ENCODE peak calls at places on chromosomes 4 and X, in seven cellular contexts. O is CD4-positive, alpha-beta T cell; H is heart right ventricle; F is omental fat pad; T is AG09309; B is Calu3; W is PC-9. N is an unnamed sample.
A peak's percentile ranks its signal among the peaks of the same experiment; 100 is the strongest.

GRCh38 chr4:108774809-108775530 is 12.1 kb upstream of the ETNPPL start:
- DNase-seq in H (peak; percentile 57), F (no peak), B (peak; percentile 17), T (no peak), O (no peak), W (no peak), N (no peak)

GRCh38 chrX:17374619-17375360 is at the start of gene NHS:
- DNase-seq in F (no peak), W (peak; percentile 51), T (peak; percentile 20), O (no peak), B (peak; percentile 84), H (peak; percentile 56), N (no peak)

GRCh38 chr4:86816463-86817107 is 32.6 kb downstream of the SLC10A6 start:
- DNase-seq in W (no peak), B (no peak), F (no peak), T (peak; percentile 63), O (no peak), H (peak; percentile 13), N (no peak)

GRCh38 chr4:18318682-18319410 is 297.3 kb upstream of the LCORL start:
- DNase-seq in T (no peak), W (no peak), O (no peak), F (no peak), H (peak; percentile 42), B (no peak), N (no peak)

GRCh38 chrX:148542481-148543255 is 42.3 kb downstream of the AFF2 start:
- DNase-seq in O (no peak), T (no peak), F (no peak), W (no peak), H (no peak), B (no peak), N (no peak)

GRCh38 chr4:37948542-37948941 is 11.7 kb upstream of the PTTG2 start:
- DNase-seq in F (no peak), T (no peak), W (no peak), O (no peak), B (no peak), H (no peak), N (no peak)

GRCh38 chr4:36332023-36332781 is 50.8 kb downstream of the DTHD1 start:
- DNase-seq in H (no peak), F (no peak), T (no peak), B (no peak), O (no peak), W (no peak), N (no peak)

GRCh38 chr4:48767055-48767454 is 13.0 kb downstream of the FRYL start:
- DNase-seq in O (no peak), W (no peak), H (no peak), T (no peak), F (no peak), B (no peak), N (no peak)

GRCh38 chrX:4925911-4926310 is 1212.5 kb upstream of the PRKX start:
- DNase-seq in H (no peak), O (no peak), T (no peak), F (no peak), B (no peak), W (no peak), N (no peak)

GRCh38 chr4:68907788-68908700 is 43.6 kb downstream of the UGT2A3 start:
- DNase-seq in B (no peak), F (no peak), H (no peak), T (no peak), O (no peak), W (no peak), N (no peak)

GRCh38 chr4:77595361-77595973 is 10.2 kb upstream of the CXCL13 start:
- DNase-seq in F (no peak), W (no peak), H (no peak), T (no peak), B (no peak), O (no peak), N (no peak)

GRCh38 chr4:16745887-16746286 is 152.6 kb downstream of the LDB2 start:
- DNase-seq in F (no peak), B (no peak), H (no peak), O (no peak), T (no peak), W (no peak), N (no peak)

GRCh38 chr4:108049406-108049805 is 59.7 kb downstream of the HADH start:
- DNase-seq in F (no peak), W (no peak), T (no peak), O (no peak), B (no peak), H (no peak), N (no peak)

GRCh38 chr4:102564399-102564921 is 63.3 kb downstream of the NFKB1 start:
- DNase-seq in H (no peak), B (no peak), T (peak; percentile 13), O (no peak), F (no peak), W (no peak), N (no peak)

GRCh38 chr4:35526456-35526855 is 717.9 kb downstream of the ARAP2 start:
- DNase-seq in W (no peak), T (no peak), H (no peak), F (no peak), B (no peak), O (no peak), N (no peak)

GRCh38 chr4:44522761-44523445 is 74.3 kb upstream of the KCTD8 start:
- DNase-seq in O (no peak), B (no peak), H (no peak), W (no peak), F (no peak), T (no peak), N (no peak)

GRCh38 chrX:52078133-52078532 is 9.2 kb upstream of the MAGED4B start:
- DNase-seq in T (no peak), O (no peak), F (no peak), W (no peak), B (no peak), H (no peak), N (no peak)

GRCh38 chr4:78774395-78774794 is 1.8 kb upstream of the BMP2K start:
- DNase-seq in B (no peak), F (no peak), H (no peak), W (no peak), T (no peak), O (no peak), N (no peak)

GRCh38 chr4:76850010-76850441 is 47.9 kb downstream of the SOWAHB start:
- DNase-seq in W (peak; percentile 95), B (peak; percentile 39), T (peak; percentile 87), O (no peak), H (no peak), F (no peak), N (no peak)

GRCh38 chrX:10006086-10006485 is 38.9 kb downstream of the CLDN34 start:
- DNase-seq in O (no peak), H (no peak), F (no peak), T (no peak), B (no peak), W (no peak), N (no peak)

GRCh38 chr4:75490155-75490554 is 24.0 kb downstream of the RCHY1 start:
- DNase-seq in W (no peak), O (no peak), T (no peak), F (no peak), H (no peak), B (no peak), N (no peak)

DNA sequence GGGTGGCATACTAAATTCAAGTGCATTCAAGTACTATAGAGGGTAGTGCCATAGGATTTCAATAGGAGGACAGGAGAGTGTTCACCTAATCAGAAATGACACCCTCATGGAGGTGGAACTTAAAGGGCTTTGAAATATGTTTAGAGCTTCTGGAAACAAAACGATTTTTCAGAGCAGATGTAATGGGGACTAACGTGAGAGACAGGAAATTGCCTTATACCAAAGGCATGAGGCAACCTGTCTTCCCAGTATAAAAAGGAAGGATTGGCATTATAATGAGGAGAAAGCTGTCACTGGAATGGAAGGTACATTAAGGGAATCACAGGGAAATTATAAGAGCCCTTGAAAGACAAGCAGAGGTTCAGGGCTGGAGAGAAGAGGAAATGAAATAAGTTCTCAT is 116.3 kb upstream of the PNPLA4 start:
- DNase-seq in B (no peak), O (no peak), T (no peak), H (no peak), W (no peak), F (no peak), N (no peak)
- TF ChIP-seq CTCF in B (no peak), O (no peak), T (no peak), H (no peak), W (no peak), F (no peak), N (no peak)

GRCh38 chr4:28225005-28225404 is 1364.4 kb downstream of the STIM2 start:
- DNase-seq in T (peak; percentile 14), O (no peak), F (no peak), W (no peak), B (no peak), H (no peak), N (no peak)
- TF ChIP-seq CTCF in T (peak; percentile 51), O (no peak), F (no peak), W (peak; percentile 54), B (no peak), H (no peak), N (no peak)

DNA sequence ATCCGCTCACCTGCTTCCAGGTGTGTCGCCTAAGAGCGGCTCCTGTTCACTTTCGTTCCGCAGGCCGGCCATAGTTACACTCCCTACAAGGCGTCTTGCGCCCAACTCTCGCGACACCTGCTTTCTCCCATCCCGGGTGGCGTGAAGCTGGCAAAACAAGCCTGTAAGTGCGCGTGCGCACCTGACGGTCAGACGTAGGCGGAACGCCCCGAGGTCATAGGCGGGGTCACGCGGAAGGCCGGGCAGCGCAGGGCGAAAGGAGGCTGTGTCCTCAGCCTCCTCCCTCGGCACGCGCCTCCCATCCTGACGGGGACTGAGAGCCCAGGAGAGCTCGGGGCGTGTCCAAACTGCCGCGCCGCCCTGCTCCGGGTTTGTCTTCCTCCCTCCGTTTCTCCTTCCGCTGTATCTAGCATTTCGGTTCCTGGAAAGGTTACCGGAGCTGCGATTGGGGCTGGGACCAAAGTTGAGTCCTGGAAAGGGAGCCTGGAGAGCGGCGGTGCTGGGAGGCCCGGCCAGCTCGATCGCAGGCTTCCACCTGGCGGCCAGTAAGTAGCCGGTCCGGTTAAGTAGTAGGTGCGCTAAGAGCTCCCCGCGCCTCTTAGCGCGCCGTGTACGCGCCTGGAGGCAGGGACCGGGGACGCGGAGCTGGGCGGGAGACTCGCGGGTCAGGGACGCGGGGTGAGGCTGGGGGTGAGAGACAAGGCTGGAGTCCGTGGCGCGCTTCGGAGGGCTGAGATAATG is at the start of the genes ABHD18 and MFSD8:
- DNase-seq in F (peak; percentile 95), W (peak; percentile 90), H (peak; percentile 98), T (peak; percentile 96), B (peak; percentile 97), O (peak; percentile 99), N (peak; percentile 95)
- TF ChIP-seq CTCF in F (no peak), W (peak; percentile 46), H (peak; percentile 19), T (peak; percentile 45), B (no peak), O (no peak), N (peak; percentile 25)

DNA sequence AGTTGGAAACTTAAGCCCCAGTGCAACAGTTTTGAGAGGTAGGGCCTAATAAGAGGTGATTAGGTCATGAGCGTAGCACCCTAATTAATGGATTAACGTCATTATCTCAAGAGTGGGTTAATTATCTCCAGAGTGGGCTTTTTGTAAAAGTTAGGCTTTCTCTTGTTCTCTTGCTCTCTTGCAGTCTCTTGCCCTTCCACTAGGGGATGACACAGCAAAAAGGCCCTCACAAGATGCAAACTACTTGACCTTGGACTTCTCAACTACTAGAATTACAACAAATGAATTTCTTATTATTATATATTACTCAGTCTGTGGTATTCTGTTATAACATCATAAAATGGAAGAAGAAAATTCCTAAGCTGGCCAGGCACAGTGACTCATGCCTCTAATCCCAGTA is 22.1 kb upstream of the NDST3 start:
- DNase-seq in O (no peak), W (no peak), T (no peak), B (no peak), H (no peak), F (no peak), N (no peak)
- TF ChIP-seq CTCF in O (no peak), W (peak; percentile 18), T (peak; percentile 14), B (no peak), H (no peak), F (no peak), N (no peak)